ENCODE peak calls at places on chromosomes 11 and 22, in four cellular contexts. A is K562, O is neural progenitor cell, E is hepatocyte. C is an unnamed sample.

GRCh38 chr22:25564979-25565677 is 653 bp downstream of the GRK3 start:
- DNase-seq in A (peak), O (peak), E (peak), C (no peak)

GRCh38 chr11:57279131-57279530 is 42.1 kb upstream of the APLNR start:
- DNase-seq in A (no peak), O (no peak), E (no peak), C (peak)

GRCh38 chr22:25754527-25755202 is 12.7 kb downstream of the MYO18B start:
- DNase-seq in A (no peak), O (no peak), E (no peak), C (no peak)

GRCh38 chr11:70080763-70081162 is 2.6 kb downstream of the ANO1 start:
- DNase-seq in A (peak), O (no peak), E (peak), C (peak)

GRCh38 chr11:42407379-42407778 is 904.4 kb upstream of the API5 start:
- DNase-seq in A (no peak), O (peak), E (peak), C (peak)

GRCh38 chr11:113189909-113190667 is 124.3 kb upstream of the TTC12 start:
- DNase-seq in A (peak), O (no peak), E (no peak), C (peak)

GRCh38 chr11:69156218-69156639 is 494 bp downstream of the SMIM38 start:
- DNase-seq in A (no peak), O (no peak), E (no peak), C (no peak)

GRCh38 chr22:20430641-20431519 is 6.7 kb downstream of the SCARF2 start:
- DNase-seq in A (peak), O (peak), E (peak), C (peak)

GRCh38 chr11:84719935-84720577 is 907.1 kb downstream of the DLG2 start:
- DNase-seq in A (no peak), O (peak), E (peak), C (no peak)

GRCh38 chr11:8747173-8747572 is 64.6 kb downstream of the RPL27A start:
- DNase-seq in A (no peak), O (no peak), E (no peak), C (no peak)

GRCh38 chr11:44241851-44242250 is 68.1 kb downstream of the ALX4 start:
- DNase-seq in A (no peak), O (no peak), E (no peak), C (no peak)

GRCh38 chr11:84193706-84194105 is 907.5 kb upstream of the CCDC90B start:
- DNase-seq in A (no peak), O (no peak), E (no peak), C (no peak)

GRCh38 chr11:44765676-44766075 is 38.9 kb downstream of the TSPAN18 start:
- DNase-seq in A (no peak), O (no peak), E (no peak), C (no peak)

GRCh38 chr11:62613275-62613864 is 313 bp downstream of the ROM1 start:
- DNase-seq in A (no peak), O (no peak), E (no peak), C (no peak)

GRCh38 chr11:33670250-33671011 is 30.2 kb downstream of the C11orf91 start:
- DNase-seq in A (no peak), O (no peak), E (no peak), C (peak)

GRCh38 chr11:72828081-72828567 is 13.9 kb downstream of the ATG16L2 start:
- DNase-seq in A (no peak), O (no peak), E (no peak), C (peak)

DNA sequence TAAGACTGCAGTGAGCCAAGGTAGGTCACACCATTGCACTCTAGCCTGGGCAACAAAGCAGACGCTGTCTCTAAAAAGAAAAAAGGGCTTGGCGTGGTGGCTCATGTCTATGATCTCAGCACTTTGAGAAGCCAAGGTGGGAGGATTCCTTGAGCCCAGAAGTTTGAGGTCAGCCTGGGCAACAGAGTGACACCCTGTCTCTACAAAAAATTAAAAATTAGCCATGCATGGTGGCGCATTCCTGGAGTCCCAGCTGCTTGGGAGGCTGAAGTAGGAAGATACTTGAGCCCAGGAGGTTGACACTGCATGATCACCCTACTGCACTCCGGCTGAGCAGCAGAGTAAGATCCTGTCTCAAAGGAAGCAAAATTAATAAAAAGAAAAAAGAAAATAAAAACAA is 38.9 kb upstream of the RDX start:
- DNase-seq in A (no peak), O (no peak), E (no peak), C (no peak)
- H3K4me2 ChIP-seq in A (no peak), O (no peak), E (no peak), C (no peak)

GRCh38 chr22:43202756-43203155 is 15.8 kb upstream of the TTLL12 start:
- DNase-seq in A (no peak), O (no peak), E (no peak), C (no peak)

GRCh38 chr22:43202326-43202725 is 15.4 kb upstream of the TTLL12 start:
- DNase-seq in A (no peak), O (no peak), E (no peak), C (no peak)

GRCh38 chr22:43205261-43205691 is 18.3 kb upstream of the TTLL12 start:
- DNase-seq in A (no peak), O (no peak), E (no peak), C (no peak)

GRCh38 chr22:43201486-43202219 is 14.7 kb upstream of the TTLL12 start:
- DNase-seq in A (no peak), O (no peak), E (no peak), C (no peak)

GRCh38 chr22:43203471-43203981 is 16.6 kb upstream of the TTLL12 start:
- DNase-seq in A (no peak), O (peak), E (no peak), C (no peak)
- H3K4me2 ChIP-seq in A (no peak), O (no peak), E (no peak), C (no peak)

GRCh38 chr11:12798609-12799011 is 124.4 kb downstream of the TEAD1 start:
- DNase-seq in A (no peak), O (no peak), E (no peak), C (no peak)

GRCh38 chr11:12800032-12800671 is 125.9 kb downstream of the TEAD1 start:
- DNase-seq in A (peak), O (no peak), E (peak), C (peak)

GRCh38 chr11:12794556-12795230 is 120.5 kb downstream of the TEAD1 start:
- DNase-seq in A (no peak), O (no peak), E (no peak), C (no peak)

GRCh38 chr11:12799373-12799835 is 125.2 kb downstream of the TEAD1 start:
- DNase-seq in A (no peak), O (no peak), E (no peak), C (no peak)

DNA sequence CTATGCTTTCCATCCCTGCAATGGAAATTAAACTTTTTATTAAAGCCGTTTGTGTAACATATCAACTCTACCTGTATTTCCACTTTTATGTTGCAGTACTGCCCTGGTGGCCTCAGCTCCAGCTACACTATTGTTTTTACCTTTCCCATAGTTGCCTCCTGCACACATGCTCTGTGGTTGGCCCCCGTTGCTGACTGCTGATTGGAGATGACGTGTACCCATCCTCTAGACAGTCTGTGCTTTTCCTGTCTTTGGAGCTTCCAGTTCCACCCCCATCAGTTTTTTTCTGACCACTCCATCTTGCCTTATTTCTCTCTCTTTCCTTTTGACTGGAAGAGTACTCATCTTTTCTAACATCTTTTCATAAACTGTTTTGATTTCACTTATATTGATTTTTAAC is 123.8 kb downstream of the TEAD1 start:
- DNase-seq in A (no peak), O (no peak), E (no peak), C (no peak)
- H3K4me2 ChIP-seq in A (no peak), O (no peak), E (no peak), C (no peak)

DNA sequence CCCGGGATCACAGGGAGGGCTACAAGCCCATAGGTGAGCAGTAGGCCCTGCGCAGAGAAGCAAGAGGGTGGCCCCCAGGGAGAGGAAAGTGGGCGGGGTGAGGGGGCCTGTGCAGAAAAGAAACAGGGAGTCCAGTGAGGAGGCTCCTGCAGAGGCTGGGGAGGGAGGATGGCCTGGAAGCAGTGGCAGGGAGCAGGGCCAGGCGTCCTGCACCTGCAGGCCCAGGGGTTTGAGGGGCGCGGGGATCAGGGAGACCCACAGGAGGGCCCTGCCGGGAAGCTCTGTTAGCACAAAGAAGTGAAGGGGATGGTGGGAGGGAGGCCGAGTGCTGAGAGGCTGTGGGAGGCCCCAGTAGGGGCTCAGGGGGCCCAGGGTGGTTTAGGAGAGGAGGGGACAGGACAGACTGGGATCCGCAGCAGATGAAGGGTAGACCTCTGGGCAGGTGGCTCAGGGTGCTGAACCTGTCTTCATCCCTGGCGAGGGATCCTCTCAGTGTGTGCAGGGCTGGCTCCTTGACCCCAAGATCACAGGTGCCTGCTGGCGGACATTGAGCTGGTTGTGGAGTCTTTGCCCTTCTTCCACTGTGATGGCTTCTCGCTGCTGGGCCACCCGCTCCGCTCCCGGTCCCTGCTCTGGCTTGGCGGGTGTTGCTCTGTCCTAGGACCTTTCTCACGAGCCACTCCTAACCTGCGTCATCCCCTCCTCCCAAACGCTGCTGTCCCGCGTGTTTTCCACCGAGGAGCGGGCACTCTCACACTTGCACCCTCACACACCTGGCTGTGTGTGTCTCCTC is 31.8 kb upstream of the CELSR1 start:
- DNase-seq in A (no peak), O (peak), E (no peak), C (no peak)
- H3K4me2 ChIP-seq in A (no peak), O (no peak), E (no peak), C (no peak)

GRCh38 chr22:37544955-37545702 is 15.2 kb upstream of the CDC42EP1 start:
- DNase-seq in A (peak), O (peak), E (peak), C (peak)
- H3K4me2 ChIP-seq in A (no peak), O (peak), E (peak), C (peak)

GRCh38 chr11:838441-839279 is 3.7 kb downstream of the POLR2L start:
- DNase-seq in A (no peak), O (peak), E (no peak), C (no peak)

GRCh38 chr11:837990-838307 is 4.4 kb downstream of the POLR2L start:
- DNase-seq in A (no peak), O (no peak), E (no peak), C (no peak)

GRCh38 chr11:841981-842369 is 354 bp downstream of the POLR2L start:
- DNase-seq in A (no peak), O (no peak), E (no peak), C (no peak)

GRCh38 chr11:839280-839623 is 3.1 kb downstream of the POLR2L start:
- DNase-seq in A (no peak), O (no peak), E (no peak), C (no peak)

GRCh38 chr11:839875-840617 is 2.3 kb downstream of the POLR2L start:
- DNase-seq in A (no peak), O (no peak), E (no peak), C (peak)
- H3K4me2 ChIP-seq in A (peak), O (no peak), E (no peak), C (peak)

GRCh38 chr11:125073616-125074483 is 10.7 kb downstream of the SLC37A2 start:
- DNase-seq in A (no peak), O (no peak), E (no peak), C (no peak)
- H3K4me2 ChIP-seq in A (peak), O (no peak), E (no peak), C (no peak)

DNA sequence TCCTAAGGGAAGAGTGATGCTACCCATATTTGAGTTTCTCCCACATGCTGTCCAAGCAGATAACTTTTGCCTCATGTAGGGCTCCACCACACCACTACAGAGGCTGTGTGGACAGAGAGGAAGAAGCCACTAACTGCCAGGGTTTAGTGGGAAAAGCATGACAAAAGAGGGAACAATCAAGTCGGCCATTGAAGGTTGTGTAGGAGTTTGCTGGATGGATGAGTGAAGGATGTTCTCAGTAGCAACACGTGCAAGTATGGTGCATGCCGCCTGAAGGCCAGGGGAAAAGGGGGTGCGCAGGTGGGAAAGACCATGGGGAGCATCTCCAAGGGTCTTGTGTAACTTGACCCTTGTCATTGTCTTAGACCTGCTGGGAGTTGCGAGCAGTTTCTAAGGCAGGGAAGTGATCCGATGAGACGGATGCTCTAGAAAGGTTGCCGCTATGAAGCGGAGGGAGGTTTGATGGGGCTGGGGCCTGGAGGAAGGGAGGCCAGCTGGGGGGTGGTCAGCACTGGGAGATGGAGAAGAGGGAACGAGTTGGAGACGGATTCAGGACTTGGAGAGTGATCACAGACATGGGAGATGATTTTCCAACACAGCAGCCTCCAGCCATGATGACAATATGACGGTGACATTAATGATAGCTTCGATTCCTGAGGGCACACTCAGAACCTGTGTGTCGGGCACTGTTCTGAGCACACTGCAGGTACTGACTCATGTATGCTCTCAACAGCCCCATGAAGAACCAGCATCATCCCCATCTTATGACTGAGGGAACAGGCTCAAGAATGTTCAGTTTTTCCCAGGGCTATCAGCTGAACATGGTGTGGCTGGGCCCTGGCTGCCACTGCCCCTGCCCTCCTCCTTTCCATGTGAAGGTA is 53.7 kb downstream of the CD6 start:
- DNase-seq in A (no peak), O (no peak), E (no peak), C (no peak)
- H3K4me2 ChIP-seq in A (no peak), O (no peak), E (no peak), C (no peak)

C was measured in PC-3.